ENCODE peak calls at places on chromosomes 12 and 14, in six cellular contexts. One of them, this sample, is unnamed.

GRCh38 chr14:102197317-102197850 is 57.7 kb downstream of the WDR20 start:
- DNase-seq in lung: no peak
- DNase-seq in heart left ventricle: no peak
- DNase-seq in WERI-Rb-1: no peak
- DNase-seq in adipocyte: peak
- DNase-seq in A549: no peak
- DNase-seq in this sample: no peak

GRCh38 chr12:5773550-5773949 is 171.5 kb downstream of the ANO2 start:
- DNase-seq in lung: no peak
- DNase-seq in heart left ventricle: no peak
- DNase-seq in WERI-Rb-1: no peak
- DNase-seq in adipocyte: no peak
- DNase-seq in A549: no peak
- DNase-seq in this sample: no peak

GRCh38 chr12:95859344-95859816 is 628 bp downstream of the SNRPF start:
- DNase-seq in lung: no peak
- DNase-seq in heart left ventricle: no peak
- DNase-seq in WERI-Rb-1: no peak
- DNase-seq in adipocyte: peak
- DNase-seq in A549: peak
- DNase-seq in this sample: peak

GRCh38 chr12:71938728-71939385 is at the start of gene TPH2:
- DNase-seq in lung: peak
- DNase-seq in heart left ventricle: peak
- DNase-seq in WERI-Rb-1: peak
- DNase-seq in adipocyte: peak
- DNase-seq in A549: peak
- DNase-seq in this sample: peak

GRCh38 chr12:124547626-124548025 is 19.8 kb downstream of the NCOR2 start:
- DNase-seq in lung: no peak
- DNase-seq in heart left ventricle: no peak
- DNase-seq in WERI-Rb-1: no peak
- DNase-seq in adipocyte: no peak
- DNase-seq in A549: no peak
- DNase-seq in this sample: no peak

GRCh38 chr12:107594995-107595394 is 90.6 kb upstream of the PWP1 start:
- DNase-seq in lung: no peak
- DNase-seq in heart left ventricle: no peak
- DNase-seq in WERI-Rb-1: no peak
- DNase-seq in adipocyte: no peak
- DNase-seq in A549: no peak
- DNase-seq in this sample: peak

GRCh38 chr12:56134897-56135296 is 6.8 kb downstream of the ESYT1 start:
- DNase-seq in lung: no peak
- DNase-seq in heart left ventricle: no peak
- DNase-seq in WERI-Rb-1: no peak
- DNase-seq in adipocyte: no peak
- DNase-seq in A549: no peak
- DNase-seq in this sample: no peak

GRCh38 chr12:56699020-56699661 is 11.1 kb upstream of the PTGES3 start:
- DNase-seq in lung: no peak
- DNase-seq in heart left ventricle: no peak
- DNase-seq in WERI-Rb-1: no peak
- DNase-seq in adipocyte: no peak
- DNase-seq in A549: no peak
- DNase-seq in this sample: no peak

GRCh38 chr12:54215990-54216579 is 27.3 kb upstream of the SMUG1 start:
- DNase-seq in lung: no peak
- DNase-seq in heart left ventricle: no peak
- DNase-seq in WERI-Rb-1: no peak
- DNase-seq in adipocyte: no peak
- DNase-seq in A549: peak
- DNase-seq in this sample: no peak

GRCh38 chr14:34920339-34920738 is 45.2 kb upstream of the BAZ1A start:
- DNase-seq in lung: no peak
- DNase-seq in heart left ventricle: no peak
- DNase-seq in WERI-Rb-1: no peak
- DNase-seq in adipocyte: no peak
- DNase-seq in A549: peak
- DNase-seq in this sample: peak

GRCh38 chr14:38405851-38406630 is 150.1 kb upstream of the CLEC14A start:
- DNase-seq in lung: no peak
- DNase-seq in heart left ventricle: no peak
- DNase-seq in WERI-Rb-1: no peak
- DNase-seq in adipocyte: peak
- DNase-seq in A549: peak
- DNase-seq in this sample: peak

GRCh38 chr14:94062344-94062904 is 18.6 kb downstream of the DDX24 start:
- DNase-seq in lung: no peak
- DNase-seq in heart left ventricle: no peak
- DNase-seq in WERI-Rb-1: no peak
- DNase-seq in adipocyte: peak
- DNase-seq in A549: no peak
- DNase-seq in this sample: peak

GRCh38 chr12:92649511-92650227 is 53.1 kb upstream of the PLEKHG7 start:
- DNase-seq in lung: peak
- DNase-seq in heart left ventricle: peak
- DNase-seq in WERI-Rb-1: peak
- DNase-seq in adipocyte: peak
- DNase-seq in A549: peak
- DNase-seq in this sample: peak

GRCh38 chr14:90850487-90850886 is 34.3 kb upstream of the TTC7B start:
- DNase-seq in lung: no peak
- DNase-seq in heart left ventricle: no peak
- DNase-seq in WERI-Rb-1: no peak
- DNase-seq in adipocyte: peak
- DNase-seq in A549: no peak
- DNase-seq in this sample: peak

GRCh38 chr14:63504628-63505027 is 38.5 kb downstream of the PPP2R5E start:
- DNase-seq in lung: no peak
- DNase-seq in heart left ventricle: no peak
- DNase-seq in WERI-Rb-1: no peak
- DNase-seq in adipocyte: peak
- DNase-seq in A549: peak
- DNase-seq in this sample: no peak

GRCh38 chr12:109999983-110000505 is 814 bp downstream of the ANKRD13A start:
- DNase-seq in lung: peak
- DNase-seq in heart left ventricle: no peak
- DNase-seq in WERI-Rb-1: no peak
- DNase-seq in adipocyte: peak
- DNase-seq in A549: no peak
- DNase-seq in this sample: peak

GRCh38 chr12:27163048-27163715 is 80.8 kb upstream of the C12orf71 start:
- DNase-seq in lung: no peak
- DNase-seq in heart left ventricle: no peak
- DNase-seq in WERI-Rb-1: no peak
- DNase-seq in adipocyte: no peak
- DNase-seq in A549: no peak
- DNase-seq in this sample: peak

GRCh38 chr12:11958216-11959091 is 112.3 kb upstream of the BCL2L14 start:
- DNase-seq in lung: no peak
- DNase-seq in heart left ventricle: no peak
- DNase-seq in WERI-Rb-1: no peak
- DNase-seq in adipocyte: peak
- DNase-seq in A549: peak
- DNase-seq in this sample: peak

GRCh38 chr12:23055004-23055403 is 430.0 kb downstream of the ETNK1 start:
- DNase-seq in lung: no peak
- DNase-seq in heart left ventricle: no peak
- DNase-seq in WERI-Rb-1: peak
- DNase-seq in adipocyte: peak
- DNase-seq in A549: peak
- DNase-seq in this sample: peak

GRCh38 chr12:49297695-49298060 is 2.7 kb downstream of the PRPH start:
- DNase-seq in lung: no peak
- DNase-seq in heart left ventricle: no peak
- DNase-seq in WERI-Rb-1: no peak
- DNase-seq in adipocyte: no peak
- DNase-seq in A549: no peak
- DNase-seq in this sample: no peak
- H3K4me3 ChIP-seq in lung: no peak
- H3K4me3 ChIP-seq in heart left ventricle: peak
- H3K4me3 ChIP-seq in WERI-Rb-1: peak
- H3K4me3 ChIP-seq in adipocyte: no peak
- H3K4me3 ChIP-seq in A549: peak
- H3K4me3 ChIP-seq in this sample: no peak

DNA sequence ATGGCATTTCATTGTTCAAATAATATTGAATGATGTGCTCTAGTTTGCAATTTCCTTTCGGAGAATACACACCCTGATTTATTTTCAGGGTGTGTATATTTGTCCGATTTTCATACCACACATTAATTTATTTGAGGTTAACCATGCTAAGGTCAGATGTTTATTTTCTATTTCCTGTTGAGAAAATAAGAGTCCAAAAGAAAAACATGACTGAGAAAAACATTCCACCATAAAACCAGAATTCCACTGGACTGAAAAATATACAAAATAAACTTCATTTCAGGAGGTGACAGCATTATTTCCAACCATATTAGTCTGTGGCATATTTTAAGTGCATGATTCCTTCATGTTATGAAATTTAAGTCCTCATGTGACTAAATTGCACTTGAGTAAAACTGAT is 64.2 kb upstream of the OVCH1 start:
- DNase-seq in lung: no peak
- DNase-seq in heart left ventricle: no peak
- DNase-seq in WERI-Rb-1: no peak
- DNase-seq in adipocyte: no peak
- DNase-seq in A549: no peak
- DNase-seq in this sample: peak
- H3K4me3 ChIP-seq in lung: no peak
- H3K4me3 ChIP-seq in heart left ventricle: no peak
- H3K4me3 ChIP-seq in WERI-Rb-1: no peak
- H3K4me3 ChIP-seq in adipocyte: peak
- H3K4me3 ChIP-seq in A549: no peak
- H3K4me3 ChIP-seq in this sample: no peak

GRCh38 chr14:97655169-97655948 is 858.2 kb downstream of the VRK1 start:
- DNase-seq in lung: no peak
- DNase-seq in heart left ventricle: no peak
- DNase-seq in WERI-Rb-1: no peak
- DNase-seq in adipocyte: no peak
- DNase-seq in A549: no peak
- DNase-seq in this sample: no peak
- H3K4me3 ChIP-seq in lung: no peak
- H3K4me3 ChIP-seq in heart left ventricle: no peak
- H3K4me3 ChIP-seq in WERI-Rb-1: no peak
- H3K4me3 ChIP-seq in adipocyte: peak
- H3K4me3 ChIP-seq in A549: no peak
- H3K4me3 ChIP-seq in this sample: no peak

DNA sequence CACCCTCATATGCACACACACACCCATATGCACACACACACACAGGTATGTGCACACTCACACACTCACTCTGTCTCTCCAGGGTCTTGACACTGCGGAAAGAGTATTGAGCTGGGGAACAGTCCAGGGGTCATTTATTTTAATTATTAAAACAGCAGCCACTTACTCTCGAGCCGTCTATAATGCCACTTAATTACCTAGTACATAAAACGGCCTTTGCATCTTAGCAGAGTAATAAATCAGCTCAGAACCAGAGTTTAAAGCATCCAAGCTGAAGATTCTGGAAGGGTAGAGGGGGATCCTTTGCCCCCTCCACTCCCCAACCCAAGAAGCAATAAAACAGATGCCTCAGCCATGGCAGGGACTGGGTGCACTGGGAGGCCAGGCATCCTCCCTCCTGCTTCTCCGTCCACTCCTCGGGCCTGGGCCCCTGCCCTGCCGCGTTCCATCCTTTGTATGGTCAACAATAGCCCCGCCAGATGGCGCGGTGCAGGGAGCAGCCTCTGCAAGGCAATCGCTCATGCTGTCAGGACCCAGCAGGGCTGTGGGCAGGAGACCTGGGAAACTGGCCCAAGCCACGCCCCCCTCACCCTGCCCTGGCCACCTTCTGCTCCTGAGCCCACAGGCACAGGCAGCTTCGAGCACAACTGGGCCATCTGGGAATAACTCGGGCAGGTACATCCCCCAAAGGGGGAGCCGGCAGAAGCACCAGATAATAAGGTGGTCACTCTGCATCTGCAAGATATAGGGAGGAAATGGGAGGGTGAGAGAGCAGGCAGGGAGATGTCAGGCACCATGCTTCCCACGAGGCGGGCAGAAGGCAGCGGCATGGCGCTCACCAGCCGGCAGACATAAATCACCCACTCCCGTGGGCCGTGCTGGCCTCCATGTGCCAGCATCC is 40.9 kb downstream of the CCDC85C start:
- DNase-seq in lung: peak
- DNase-seq in heart left ventricle: peak
- DNase-seq in WERI-Rb-1: peak
- DNase-seq in adipocyte: no peak
- DNase-seq in A549: peak
- DNase-seq in this sample: peak
- H3K4me3 ChIP-seq in lung: no peak
- H3K4me3 ChIP-seq in heart left ventricle: no peak
- H3K4me3 ChIP-seq in WERI-Rb-1: no peak
- H3K4me3 ChIP-seq in adipocyte: no peak
- H3K4me3 ChIP-seq in A549: no peak
- H3K4me3 ChIP-seq in this sample: no peak

GRCh38 chr12:118052324-118053070 is 8.5 kb downstream of the WSB2 start:
- DNase-seq in lung: peak
- DNase-seq in heart left ventricle: peak
- DNase-seq in WERI-Rb-1: no peak
- DNase-seq in adipocyte: peak
- DNase-seq in A549: peak
- DNase-seq in this sample: peak
- H3K4me3 ChIP-seq in lung: no peak
- H3K4me3 ChIP-seq in heart left ventricle: no peak
- H3K4me3 ChIP-seq in WERI-Rb-1: no peak
- H3K4me3 ChIP-seq in adipocyte: peak
- H3K4me3 ChIP-seq in A549: peak
- H3K4me3 ChIP-seq in this sample: no peak

DNA sequence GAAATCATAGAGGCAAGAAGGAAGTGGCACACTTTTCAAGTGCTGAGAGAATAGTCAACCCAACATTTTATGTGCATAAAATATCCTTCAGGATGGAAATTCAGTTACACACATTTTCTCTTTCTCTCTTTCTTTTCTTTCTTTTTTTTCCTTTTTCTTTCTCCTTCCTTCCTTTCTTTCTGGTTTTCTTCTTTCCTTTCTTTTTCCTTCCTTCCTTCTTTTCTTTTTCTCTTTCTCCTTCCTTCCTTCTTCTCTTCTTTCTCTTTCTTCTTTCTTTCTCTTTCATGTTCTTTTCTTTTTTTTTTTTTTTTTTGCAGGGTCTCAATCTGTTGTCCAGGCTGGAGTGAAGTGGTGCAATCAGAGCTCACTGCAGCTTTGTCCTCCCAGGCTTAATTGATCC is 38.7 kb upstream of the OR5AU1 start:
- DNase-seq in lung: no peak
- DNase-seq in heart left ventricle: no peak
- DNase-seq in WERI-Rb-1: no peak
- DNase-seq in adipocyte: no peak
- DNase-seq in A549: no peak
- DNase-seq in this sample: no peak
- H3K4me3 ChIP-seq in lung: no peak
- H3K4me3 ChIP-seq in heart left ventricle: no peak
- H3K4me3 ChIP-seq in WERI-Rb-1: no peak
- H3K4me3 ChIP-seq in adipocyte: no peak
- H3K4me3 ChIP-seq in A549: no peak
- H3K4me3 ChIP-seq in this sample: no peak

GRCh38 chr12:74539765-74540526 is 2.3 kb downstream of the ATXN7L3B start:
- DNase-seq in lung: no peak
- DNase-seq in heart left ventricle: no peak
- DNase-seq in WERI-Rb-1: no peak
- DNase-seq in adipocyte: peak
- DNase-seq in A549: no peak
- DNase-seq in this sample: peak
- H3K4me3 ChIP-seq in lung: no peak
- H3K4me3 ChIP-seq in heart left ventricle: peak
- H3K4me3 ChIP-seq in WERI-Rb-1: no peak
- H3K4me3 ChIP-seq in adipocyte: peak
- H3K4me3 ChIP-seq in A549: peak
- H3K4me3 ChIP-seq in this sample: peak